ENCODE peak calls at places on chromosomes 1 and 21, in nine cellular contexts. One of them, this sample, is unnamed.

GRCh38 chr1:107449326-107449725 is 308.5 kb downstream of the NTNG1 start:
- DNase-seq in endothelial cell: no peak
- DNase-seq in AG04449: no peak
- DNase-seq in EH: no peak
- DNase-seq in HEK293T: no peak
- DNase-seq in mammary epithelial cell: no peak
- DNase-seq in NCI-H510A: no peak
- DNase-seq in T-helper 9 cell: no peak
- DNase-seq in COR-L47: no peak
- DNase-seq in this sample: no peak

GRCh38 chr1:19563336-19564097 is 78.2 kb upstream of the CAPZB start:
- DNase-seq in endothelial cell: no peak
- DNase-seq in AG04449: no peak
- DNase-seq in EH: peak
- DNase-seq in HEK293T: no peak
- DNase-seq in mammary epithelial cell: peak
- DNase-seq in NCI-H510A: no peak
- DNase-seq in T-helper 9 cell: no peak
- DNase-seq in COR-L47: no peak
- DNase-seq in this sample: no peak

GRCh38 chr21:35219719-35220118 is 170.6 kb upstream of the RUNX1 start:
- DNase-seq in endothelial cell: no peak
- DNase-seq in AG04449: no peak
- DNase-seq in EH: no peak
- DNase-seq in HEK293T: no peak
- DNase-seq in mammary epithelial cell: no peak
- DNase-seq in NCI-H510A: no peak
- DNase-seq in T-helper 9 cell: no peak
- DNase-seq in COR-L47: no peak
- DNase-seq in this sample: no peak

GRCh38 chr1:7447093-7447492 is 324.0 kb upstream of the VAMP3 start:
- DNase-seq in endothelial cell: no peak
- DNase-seq in AG04449: no peak
- DNase-seq in EH: no peak
- DNase-seq in HEK293T: no peak
- DNase-seq in mammary epithelial cell: no peak
- DNase-seq in NCI-H510A: peak
- DNase-seq in T-helper 9 cell: no peak
- DNase-seq in COR-L47: no peak
- DNase-seq in this sample: no peak

GRCh38 chr1:190170321-190170720 is 307.3 kb downstream of the BRINP3 start:
- DNase-seq in endothelial cell: no peak
- DNase-seq in AG04449: no peak
- DNase-seq in EH: no peak
- DNase-seq in HEK293T: no peak
- DNase-seq in mammary epithelial cell: peak
- DNase-seq in NCI-H510A: no peak
- DNase-seq in T-helper 9 cell: no peak
- DNase-seq in COR-L47: no peak
- DNase-seq in this sample: no peak

GRCh38 chr1:20324704-20325406 is 34.2 kb downstream of the VWA5B1 start:
- DNase-seq in endothelial cell: no peak
- DNase-seq in AG04449: no peak
- DNase-seq in EH: no peak
- DNase-seq in HEK293T: no peak
- DNase-seq in mammary epithelial cell: peak
- DNase-seq in NCI-H510A: no peak
- DNase-seq in T-helper 9 cell: no peak
- DNase-seq in COR-L47: no peak
- DNase-seq in this sample: no peak

GRCh38 chr1:7558921-7559869 is 211.9 kb upstream of the VAMP3 start:
- DNase-seq in endothelial cell: no peak
- DNase-seq in AG04449: no peak
- DNase-seq in EH: no peak
- DNase-seq in HEK293T: no peak
- DNase-seq in mammary epithelial cell: no peak
- DNase-seq in NCI-H510A: no peak
- DNase-seq in T-helper 9 cell: no peak
- DNase-seq in COR-L47: no peak
- DNase-seq in this sample: no peak

GRCh38 chr1:201686709-201687455 is 142.1 kb upstream of the IPO9 start:
- DNase-seq in endothelial cell: no peak
- DNase-seq in AG04449: no peak
- DNase-seq in EH: no peak
- DNase-seq in HEK293T: no peak
- DNase-seq in mammary epithelial cell: no peak
- DNase-seq in NCI-H510A: peak
- DNase-seq in T-helper 9 cell: no peak
- DNase-seq in COR-L47: peak
- DNase-seq in this sample: no peak

GRCh38 chr1:66168919-66169725 is 364.8 kb upstream of the SGIP1 start:
- DNase-seq in endothelial cell: no peak
- DNase-seq in AG04449: no peak
- DNase-seq in EH: no peak
- DNase-seq in HEK293T: no peak
- DNase-seq in mammary epithelial cell: no peak
- DNase-seq in NCI-H510A: no peak
- DNase-seq in T-helper 9 cell: no peak
- DNase-seq in COR-L47: no peak
- DNase-seq in this sample: no peak

GRCh38 chr1:25458550-25459298 is 28.0 kb downstream of the MACO1 start:
- DNase-seq in endothelial cell: no peak
- DNase-seq in AG04449: peak
- DNase-seq in EH: peak
- DNase-seq in HEK293T: no peak
- DNase-seq in mammary epithelial cell: no peak
- DNase-seq in NCI-H510A: no peak
- DNase-seq in T-helper 9 cell: no peak
- DNase-seq in COR-L47: no peak
- DNase-seq in this sample: no peak

GRCh38 chr1:8497196-8497878 is 179.4 kb downstream of the SLC45A1 start:
- DNase-seq in endothelial cell: no peak
- DNase-seq in AG04449: no peak
- DNase-seq in EH: peak
- DNase-seq in HEK293T: no peak
- DNase-seq in mammary epithelial cell: peak
- DNase-seq in NCI-H510A: no peak
- DNase-seq in T-helper 9 cell: no peak
- DNase-seq in COR-L47: no peak
- DNase-seq in this sample: peak

GRCh38 chr1:93346472-93346991 is 825 bp downstream of the DR1 start:
- DNase-seq in endothelial cell: peak
- DNase-seq in AG04449: no peak
- DNase-seq in EH: peak
- DNase-seq in HEK293T: peak
- DNase-seq in mammary epithelial cell: peak
- DNase-seq in NCI-H510A: no peak
- DNase-seq in T-helper 9 cell: peak
- DNase-seq in COR-L47: no peak
- DNase-seq in this sample: no peak

GRCh38 chr1:32508751-32509140 is 30.5 kb upstream of the ZBTB8A start:
- DNase-seq in endothelial cell: no peak
- DNase-seq in AG04449: no peak
- DNase-seq in EH: no peak
- DNase-seq in HEK293T: no peak
- DNase-seq in mammary epithelial cell: no peak
- DNase-seq in NCI-H510A: no peak
- DNase-seq in T-helper 9 cell: no peak
- DNase-seq in COR-L47: no peak
- DNase-seq in this sample: no peak

GRCh38 chr1:219415433-219415832 is 197.5 kb downstream of the ZC3H11B start:
- DNase-seq in endothelial cell: no peak
- DNase-seq in AG04449: no peak
- DNase-seq in EH: no peak
- DNase-seq in HEK293T: no peak
- DNase-seq in mammary epithelial cell: no peak
- DNase-seq in NCI-H510A: no peak
- DNase-seq in T-helper 9 cell: no peak
- DNase-seq in COR-L47: no peak
- DNase-seq in this sample: no peak

GRCh38 chr1:198699167-198700015 is 60.6 kb downstream of the PTPRC start:
- DNase-seq in endothelial cell: peak
- DNase-seq in AG04449: no peak
- DNase-seq in EH: peak
- DNase-seq in HEK293T: peak
- DNase-seq in mammary epithelial cell: peak
- DNase-seq in NCI-H510A: peak
- DNase-seq in T-helper 9 cell: peak
- DNase-seq in COR-L47: peak
- DNase-seq in this sample: peak

GRCh38 chr1:55244476-55245109 is 29.4 kb upstream of the USP24 start:
- DNase-seq in endothelial cell: no peak
- DNase-seq in AG04449: peak
- DNase-seq in EH: peak
- DNase-seq in HEK293T: no peak
- DNase-seq in mammary epithelial cell: peak
- DNase-seq in NCI-H510A: no peak
- DNase-seq in T-helper 9 cell: no peak
- DNase-seq in COR-L47: no peak
- DNase-seq in this sample: no peak